ENCODE peak calls at places on chromosomes 13 and 19, in eight cellular contexts. P is NCI-H1105 treated with DMSO at 0.1 percent for 48 hours; M is mesothelial cell of epicardium; G is activated T-cell treated with anti-CD3 and anti-CD28 coated beads, Interleukin-2, amount 50 U/mL, for 72 hours; T is stimulated activated CD8-positive, alpha-beta memory T cell treated with anti-CD3 and anti-CD28 coated beads, Interleukin-15, amount 100 ng/mL, for 24 hours; E is esophagus squamous epithelium; D is nucleus accumbens; I is HS-5. L is an unnamed sample.

GRCh38 chr19:16042533-16043085 is 33.7 kb upstream of the TPM4 start:
- DNase-seq in P (no peak), M (no peak), G (no peak), T (no peak), E (no peak), D (no peak), I (no peak), L (no peak)

GRCh38 chr19:6495947-6496346 is 6.2 kb downstream of the TUBB4A start:
- DNase-seq in P (no peak), M (no peak), G (no peak), T (no peak), E (no peak), D (no peak), I (no peak), L (peak)

GRCh38 chr19:12364391-12365093 is 941 bp downstream of the ZNF442 start:
- DNase-seq in P (no peak), M (no peak), G (peak), T (no peak), E (no peak), D (no peak), I (no peak), L (no peak)

GRCh38 chr13:79533781-79534400 is 52.9 kb downstream of the NDFIP2 start:
- DNase-seq in P (no peak), M (no peak), G (no peak), T (no peak), E (no peak), D (no peak), I (no peak), L (no peak)

GRCh38 chr19:46351241-46352041 is 4.6 kb downstream of the PPP5C start:
- DNase-seq in P (no peak), M (no peak), G (peak), T (no peak), E (no peak), D (no peak), I (no peak), L (no peak)

GRCh38 chr13:81395368-81395767 is 1054.4 kb upstream of the SPRY2 start:
- DNase-seq in P (no peak), M (no peak), G (no peak), T (no peak), E (no peak), D (no peak), I (no peak), L (no peak)

GRCh38 chr13:55266644-55267043 is 1874.1 kb upstream of the PRR20A start:
- DNase-seq in P (no peak), M (no peak), G (no peak), T (no peak), E (no peak), D (no peak), I (no peak), L (no peak)

GRCh38 chr19:37973666-37974065 is 66.7 kb downstream of the SIPA1L3 start:
- DNase-seq in P (no peak), M (no peak), G (no peak), T (no peak), E (no peak), D (no peak), I (no peak), L (no peak)

GRCh38 chr19:41998246-41999020 is 4.4 kb upstream of the ATP1A3 start:
- DNase-seq in P (peak), M (no peak), G (peak), T (no peak), E (no peak), D (no peak), I (no peak), L (no peak)

GRCh38 chr13:93201992-93202558 is 24.5 kb upstream of the GPC6 start:
- DNase-seq in P (no peak), M (no peak), G (no peak), T (no peak), E (no peak), D (no peak), I (no peak), L (no peak)

GRCh38 chr13:79393564-79394249 is 12.3 kb downstream of the RBM26 start:
- DNase-seq in P (no peak), M (no peak), G (no peak), T (no peak), E (peak), D (no peak), I (no peak), L (no peak)

GRCh38 chr19:40055832-40056504 is at the start of gene ZNF780B:
- DNase-seq in P (peak), M (peak), G (peak), T (peak), E (peak), D (peak), I (peak), L (no peak)

GRCh38 chr19:23436318-23436717 is 41.0 kb upstream of the ZNF91 start:
- DNase-seq in P (no peak), M (no peak), G (peak), T (no peak), E (no peak), D (no peak), I (no peak), L (no peak)

GRCh38 chr13:78876915-78877549 is 218.1 kb upstream of the OBI1 start:
- DNase-seq in P (no peak), M (no peak), G (no peak), T (no peak), E (no peak), D (no peak), I (no peak), L (peak)

GRCh38 chr13:33606692-33607091 is 211.3 kb upstream of the RFC3 start:
- DNase-seq in P (no peak), M (no peak), G (no peak), T (no peak), E (no peak), D (peak), I (no peak), L (no peak)

GRCh38 chr13:91986771-91987515 is 588.5 kb downstream of the GPC5 start:
- DNase-seq in P (no peak), M (no peak), G (no peak), T (no peak), E (no peak), D (no peak), I (no peak), L (no peak)

GRCh38 chr19:50431343-50432220 is 1.1 kb upstream of the MYBPC2 start:
- DNase-seq in P (peak), M (peak), G (peak), T (peak), E (no peak), D (peak), I (peak), L (no peak)

GRCh38 chr13:63044617-63045016 is 1629.0 kb upstream of the PCDH20 start:
- DNase-seq in P (peak), M (no peak), G (no peak), T (no peak), E (no peak), D (no peak), I (no peak), L (no peak)

GRCh38 chr19:48910803-48911202 is 10.7 kb downstream of the NUCB1 start:
- DNase-seq in P (no peak), M (no peak), G (no peak), T (no peak), E (no peak), D (no peak), I (no peak), L (no peak)

GRCh38 chr13:78772933-78773332 is 114.0 kb upstream of the OBI1 start:
- DNase-seq in P (no peak), M (no peak), G (no peak), T (no peak), E (no peak), D (no peak), I (no peak), L (no peak)

GRCh38 chr19:58044391-58044790 is 10.6 kb downstream of the ZSCAN1 start:
- DNase-seq in P (no peak), M (no peak), G (no peak), T (no peak), E (no peak), D (no peak), I (no peak), L (no peak)